ENCODE peak calls at places on chromosomes 2 and 18, in nine cellular contexts. D is AG10803; A is BJ; Z is CD8-positive, alpha-beta memory T cell; T is cardiac fibroblast; J is neuronal stem cell; R is aorta; Y is endodermal cell; N is stomach. M is an unnamed sample.

GRCh38 chr2:218284106-218284811 is 8.0 kb downstream of the TMBIM1 start:
- DNase-seq in N (peak; percentile 71), Y (no peak), Z (peak; percentile 52), D (peak; percentile 76), J (no peak), R (peak; percentile 79), T (peak; percentile 74), A (no peak), M (no peak)

GRCh38 chr2:169734172-169734847 is 678 bp downstream of the KLHL23 start:
- DNase-seq in J (peak; percentile 31), D (no peak), Z (no peak), T (no peak), R (no peak), Y (peak; percentile 80), A (no peak), N (peak; percentile 31), M (no peak)

GRCh38 chr2:225788571-225788970 is 389.1 kb downstream of the NYAP2 start:
- DNase-seq in N (no peak), Y (no peak), R (no peak), T (no peak), Z (no peak), J (no peak), D (no peak), A (no peak), M (no peak)

GRCh38 chr18:6013101-6013790 is 117.9 kb upstream of the TMEM200C start:
- DNase-seq in Z (no peak), A (no peak), D (peak; percentile 22), J (no peak), N (no peak), Y (no peak), R (no peak), T (peak; percentile 50), M (no peak)

GRCh38 chr2:85861650-85862049 is 27.1 kb downstream of the ST3GAL5 start:
- DNase-seq in N (no peak), Y (no peak), J (no peak), Z (no peak), R (no peak), A (no peak), T (no peak), D (no peak), M (no peak)

GRCh38 chr2:127498386-127498785 is 27.9 kb downstream of the IWS1 start:
- DNase-seq in A (peak; percentile 9), J (no peak), Z (no peak), R (no peak), N (no peak), Y (no peak), T (peak; percentile 65), D (peak; percentile 71), M (no peak)

GRCh38 chr18:35220424-35220823 is 20.4 kb upstream of the ZNF397 start:
- DNase-seq in A (no peak), J (no peak), R (no peak), Y (no peak), Z (no peak), T (no peak), N (no peak), D (no peak), M (no peak)

GRCh38 chr2:205352120-205352519 is 330.2 kb upstream of the NRP2 start:
- DNase-seq in D (peak; percentile 50), A (no peak), J (no peak), Y (no peak), R (no peak), Z (no peak), N (no peak), T (no peak), M (no peak)

GRCh38 chr2:30934071-30934470 is 126.8 kb upstream of the CAPN13 start:
- DNase-seq in D (no peak), R (no peak), T (no peak), Z (no peak), N (no peak), A (no peak), Y (no peak), J (no peak), M (no peak)

GRCh38 chr2:225293638-225294037 is 105.9 kb upstream of the NYAP2 start:
- DNase-seq in Y (no peak), N (no peak), T (no peak), Z (no peak), R (no peak), D (no peak), J (no peak), A (no peak), M (no peak)

GRCh38 chr2:85759257-85759613 is 5.4 kb downstream of the ATOH8 start:
- DNase-seq in A (no peak), Y (no peak), R (no peak), J (no peak), Z (no peak), T (no peak), N (no peak), D (no peak), M (no peak)

DNA sequence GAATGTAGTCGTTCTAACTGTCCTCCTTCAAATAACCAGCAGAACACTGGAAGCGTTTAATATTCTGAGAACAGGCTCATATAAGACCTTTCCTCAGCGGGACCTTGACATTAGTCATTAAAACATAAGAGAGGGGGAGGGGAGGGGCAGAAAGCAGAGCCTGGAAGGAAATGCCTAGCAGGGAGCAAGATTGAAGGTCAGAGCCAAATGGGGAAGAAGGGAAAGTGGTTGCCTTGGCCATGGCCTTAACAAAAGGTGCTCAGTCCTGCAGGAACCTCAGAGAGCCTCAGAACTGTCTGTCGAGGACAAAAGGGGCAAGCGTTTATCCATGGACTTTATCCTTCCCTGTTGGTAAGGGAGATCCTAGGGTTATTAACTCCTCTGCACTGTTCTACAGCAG is 851 bp upstream of the PLA2R1 start:
- DNase-seq in N (no peak), J (no peak), A (no peak), Y (peak; percentile 58), T (no peak), D (no peak), R (no peak), Z (no peak), M (no peak)
- H3K4me3 ChIP-seq in N (no peak overlapping the region), J (no peak overlapping the region), A (no peak overlapping the region), Y (peak overlapping the region; percentile 83), T (peak overlapping the region; percentile 71), D (peak overlapping the region; percentile 75), R (peak overlapping the region; percentile 95), Z (no peak overlapping the region), M (peak overlapping the region; percentile 55)

DNA sequence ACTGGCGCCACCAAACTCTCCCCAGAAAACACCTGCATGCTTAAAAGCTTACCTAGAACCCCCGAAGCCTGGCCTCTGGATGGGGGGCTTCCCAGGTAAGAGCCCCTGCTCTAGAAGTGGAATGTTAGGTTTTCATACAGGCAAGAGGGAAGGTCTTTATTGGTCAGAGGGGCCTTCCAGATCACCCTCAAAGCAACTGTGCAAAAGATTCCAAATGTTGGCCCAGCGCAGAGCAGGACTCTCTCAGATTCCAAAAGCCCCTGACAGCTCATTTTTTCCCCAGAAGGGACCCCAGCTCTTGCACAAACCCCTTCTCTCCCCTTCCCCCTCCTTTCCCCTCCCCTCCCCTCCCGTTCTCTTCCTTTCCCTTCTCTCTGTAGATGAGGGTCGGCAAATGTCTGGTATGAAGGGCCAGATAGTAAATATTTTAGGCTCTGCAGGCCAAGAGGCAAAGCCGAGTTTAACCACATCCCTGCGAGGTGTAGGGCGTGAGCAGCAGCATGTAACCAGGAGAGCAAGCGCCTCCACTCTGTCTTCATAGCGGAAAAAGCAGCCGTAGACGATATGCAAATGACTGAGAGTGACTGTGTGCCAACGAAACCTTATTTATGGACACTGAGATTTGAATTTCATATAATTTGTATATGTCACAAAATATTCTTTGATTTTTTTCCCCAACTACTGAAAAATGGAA is 116.9 kb downstream of the SMAD7 start:
- DNase-seq in N (peak; percentile 11), D (no peak), Z (peak; percentile 62), T (no peak), J (no peak), R (peak; percentile 54), Y (peak; percentile 38), A (no peak), M (no peak)
- H3K4me3 ChIP-seq in N (peak overlapping the region; percentile 2), D (no peak overlapping the region), Z (peak overlapping the region; percentile 54), T (no peak overlapping the region), J (no peak overlapping the region), R (no peak overlapping the region), Y (no peak overlapping the region), A (no peak overlapping the region), M (peak overlapping the region; percentile 32)

DNA sequence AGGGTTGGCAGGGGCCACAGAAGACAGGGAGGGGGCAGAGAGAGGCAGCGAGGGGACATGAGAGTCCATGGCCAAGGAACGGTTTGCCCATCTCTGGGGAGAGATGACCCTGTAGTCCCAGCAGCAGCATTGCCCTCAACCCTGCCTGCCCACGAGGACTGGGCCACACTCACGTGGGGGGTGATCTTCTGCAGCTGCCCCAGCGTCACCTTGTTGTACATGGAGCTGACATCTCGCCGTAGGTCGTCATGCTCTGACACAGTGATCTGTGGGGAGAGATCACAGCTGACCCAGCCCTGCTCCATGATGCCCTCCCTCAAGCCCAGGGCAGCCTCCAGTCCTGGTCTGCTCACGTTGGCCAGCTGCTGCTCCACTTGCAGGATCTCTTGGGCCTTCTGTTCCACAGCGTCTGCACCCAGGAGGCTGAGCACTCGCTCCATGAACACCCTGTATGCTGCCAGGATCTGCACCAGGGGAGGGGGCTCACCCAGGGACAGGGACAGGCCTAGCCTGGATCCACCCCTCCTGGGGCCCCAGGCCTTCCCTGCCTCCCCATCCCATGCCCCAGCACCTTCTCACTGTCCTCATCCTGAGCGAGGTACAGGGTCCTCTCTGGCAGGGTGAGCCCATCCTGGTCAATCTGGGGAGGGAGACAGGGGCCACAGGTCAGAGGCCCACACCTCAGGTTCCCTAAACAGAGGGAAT is 2.9 kb downstream of the ECEL1 start:
- DNase-seq in R (no peak), J (no peak), Z (no peak), Y (peak; percentile 42), T (no peak), A (no peak), D (no peak), N (no peak), M (no peak)
- H3K4me3 ChIP-seq in R (no peak overlapping the region), J (no peak overlapping the region), Z (no peak overlapping the region), Y (no peak overlapping the region), T (no peak overlapping the region), A (no peak overlapping the region), D (no peak overlapping the region), N (no peak overlapping the region), M (no peak overlapping the region)

GRCh38 chr2:231548752-231549151 is 18.5 kb upstream of the NMUR1 start:
- DNase-seq in A (no peak), T (no peak), R (peak; percentile 14), N (no peak), Z (no peak), Y (no peak), J (no peak), D (no peak), M (no peak)

GRCh38 chr2:231549446-231550239 is 19.4 kb upstream of the NMUR1 start:
- DNase-seq in T (no peak), Y (no peak), A (no peak), R (peak; percentile 32), D (no peak), N (no peak), J (no peak), Z (no peak), M (no peak)

GRCh38 chr2:231547315-231548110 is 17.3 kb upstream of the NMUR1 start:
- DNase-seq in Y (no peak), A (no peak), J (no peak), D (no peak), N (no peak), T (no peak), R (peak; percentile 7), Z (no peak), M (no peak)

GRCh38 chr2:231545105-231545902 is 15.1 kb upstream of the NMUR1 start:
- DNase-seq in J (no peak), A (no peak), N (peak; percentile 50), Y (no peak), T (peak; percentile 78), R (peak; percentile 63), Z (peak; percentile 42), D (no peak), M (no peak)

DNA sequence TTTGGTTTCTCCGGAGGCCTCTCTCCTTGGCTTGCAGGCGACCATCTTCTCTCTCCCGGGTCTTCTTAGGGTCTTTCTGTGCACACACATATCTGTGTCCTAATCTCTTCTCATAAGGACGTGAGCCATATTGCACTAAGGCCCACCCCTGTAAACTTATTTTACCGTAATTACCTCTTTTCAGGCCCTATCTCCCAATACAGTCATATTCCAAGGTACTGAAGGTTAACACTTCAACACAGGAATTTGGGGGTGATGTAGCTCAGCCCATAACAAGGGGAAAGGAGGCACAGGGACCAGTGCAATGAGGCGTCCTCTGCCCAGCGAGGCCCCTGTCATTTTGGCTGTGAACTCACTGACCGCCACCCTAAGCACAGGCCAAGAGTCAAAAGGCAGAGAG is 15.8 kb upstream of the NMUR1 start:
- DNase-seq in R (peak; percentile 4), Z (no peak), A (no peak), N (no peak), T (no peak), J (no peak), Y (no peak), D (no peak), M (no peak)
- H3K4me3 ChIP-seq in R (no peak overlapping the region), Z (peak overlapping the region; percentile 53), A (no peak overlapping the region), N (no peak overlapping the region), T (no peak overlapping the region), J (no peak overlapping the region), Y (no peak overlapping the region), D (no peak overlapping the region), M (no peak overlapping the region)